ENCODE peak calls at places on chromosomes 7 and 10, in five cellular contexts. P is naive thymus-derived CD4-positive, alpha-beta T cell; M is right cardiac atrium; N is CD8-positive, alpha-beta T cell; G is RWPE1. J is an unnamed sample.

GRCh38 chr10:102119417-102120141 is 589 bp downstream of the LDB1 start:
- DNase-seq in P (no peak), M (peak), N (peak), G (peak), J (peak)

GRCh38 chr10:84665883-84666463 is 337.6 kb downstream of the CCSER2 start:
- DNase-seq in P (no peak), M (no peak), N (no peak), G (peak), J (no peak)

GRCh38 chr10:22737587-22737986 is 23.2 kb upstream of the PIP4K2A start:
- DNase-seq in P (no peak), M (peak), N (no peak), G (peak), J (no peak)

GRCh38 chr10:89921422-89921821 is 220.0 kb downstream of the KIF20B start:
- DNase-seq in P (no peak), M (no peak), N (no peak), G (peak), J (no peak)

GRCh38 chr7:1853619-1854520 is 183.8 kb downstream of the ELFN1 start:
- DNase-seq in P (no peak), M (peak), N (no peak), G (no peak), J (no peak)

GRCh38 chr7:116236020-116236630 is 25.8 kb downstream of the TES start:
- DNase-seq in P (peak), M (peak), N (peak), G (peak), J (no peak)

GRCh38 chr7:36100293-36100692 is 52.8 kb upstream of the EEPD1 start:
- DNase-seq in P (no peak), M (no peak), N (no peak), G (no peak), J (no peak)

GRCh38 chr7:137539111-137539715 is 195.7 kb upstream of the PTN start:
- DNase-seq in P (no peak), M (no peak), N (no peak), G (no peak), J (peak)

DNA sequence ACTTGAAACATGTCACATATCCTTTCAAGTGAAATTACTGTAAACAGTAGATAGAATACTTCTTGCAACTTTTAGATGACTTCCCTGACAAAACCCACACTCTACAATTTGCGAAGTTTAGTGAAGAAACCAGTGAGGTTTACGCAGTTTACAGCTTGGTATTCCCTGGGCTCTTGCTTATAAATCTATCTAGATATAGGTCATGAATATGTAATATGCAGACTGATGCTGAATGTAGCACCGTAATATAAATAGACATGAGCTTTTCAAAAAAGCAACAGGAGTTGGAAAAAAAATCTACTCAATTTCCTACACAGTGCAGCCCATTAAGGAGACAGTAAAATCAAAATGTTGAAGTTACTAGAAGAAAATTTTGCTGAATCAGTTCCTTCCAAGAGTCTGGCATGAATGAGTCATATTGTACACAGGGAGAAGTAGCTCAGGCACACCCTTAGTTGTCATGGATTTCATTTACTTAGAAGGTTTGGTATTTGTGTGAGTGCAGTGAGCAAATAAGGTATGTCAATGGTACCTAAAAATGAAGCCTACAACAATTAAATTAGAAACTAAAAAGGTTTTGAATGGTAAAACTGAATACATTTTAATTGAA is 67.7 kb upstream of the NEUROD6 start:
- DNase-seq in P (no peak), M (no peak), N (no peak), G (peak), J (no peak)
- H3K27ac ChIP-seq in P (no peak), M (no peak), N (no peak), G (no peak), J (no peak)

DNA sequence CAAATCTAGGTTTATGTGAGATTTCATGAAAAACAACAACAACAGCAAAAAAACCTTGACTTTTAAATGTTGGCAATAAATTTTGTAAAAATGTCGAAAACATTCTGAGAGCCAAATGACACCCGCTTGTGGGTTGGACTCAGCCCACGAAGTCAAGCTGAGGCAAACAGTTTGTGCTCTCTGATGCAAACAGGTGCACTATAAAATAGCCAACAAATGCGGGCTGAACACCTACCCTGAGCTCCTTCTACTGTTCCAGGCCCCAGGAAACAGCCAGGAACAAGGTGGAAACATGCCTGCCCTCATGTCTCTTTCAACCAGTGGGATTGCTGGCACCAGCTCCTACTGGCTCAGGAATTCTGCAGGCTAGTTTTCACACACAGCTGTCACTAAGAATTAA is 105.0 kb upstream of the ZNF716 start:
- DNase-seq in P (no peak), M (no peak), N (no peak), G (no peak), J (no peak)
- H3K27ac ChIP-seq in P (no peak), M (peak), N (no peak), G (no peak), J (no peak)

DNA sequence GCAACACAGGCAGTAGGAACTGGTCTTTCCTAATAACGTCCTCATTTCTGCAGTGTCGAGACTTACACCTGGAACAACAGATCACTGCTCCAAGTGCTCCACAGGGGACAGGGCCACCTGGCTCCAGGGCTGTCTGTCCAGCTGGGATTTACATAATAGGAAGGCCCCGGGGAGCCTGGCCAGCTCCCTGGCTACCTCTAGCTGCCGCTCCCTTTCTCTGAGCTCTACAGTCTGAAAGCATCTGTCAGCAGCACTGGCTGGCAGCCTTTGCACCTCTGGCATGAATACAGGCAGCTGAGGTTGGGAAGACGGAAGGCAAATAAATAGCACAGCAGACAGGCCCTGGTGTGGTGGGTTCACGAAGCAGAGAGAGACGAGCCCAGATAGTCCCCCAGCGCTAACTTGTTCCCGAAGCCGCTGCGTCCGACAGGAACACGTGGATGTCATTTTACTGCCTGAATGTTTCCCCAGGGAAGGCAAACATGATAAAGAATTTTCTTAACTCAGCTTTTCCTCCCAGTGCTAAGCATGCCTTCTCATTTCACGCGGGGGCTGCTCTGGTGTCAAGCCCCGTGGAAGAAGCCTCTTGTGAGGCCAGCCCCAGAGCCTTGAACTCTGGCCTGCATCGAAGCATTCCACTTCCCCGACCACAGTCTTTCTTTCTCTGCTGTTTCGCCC is 105.4 kb downstream of the ITIH5 start:
- DNase-seq in P (no peak), M (peak), N (no peak), G (no peak), J (no peak)
- H3K27ac ChIP-seq in P (no peak), M (peak), N (no peak), G (no peak), J (peak)

GRCh38 chr10:122308487-122309141 is 37.5 kb downstream of the BTBD16 start:
- DNase-seq in P (no peak), M (no peak), N (no peak), G (no peak), J (no peak)
- H3K27ac ChIP-seq in P (no peak), M (peak), N (no peak), G (peak), J (peak)

DNA sequence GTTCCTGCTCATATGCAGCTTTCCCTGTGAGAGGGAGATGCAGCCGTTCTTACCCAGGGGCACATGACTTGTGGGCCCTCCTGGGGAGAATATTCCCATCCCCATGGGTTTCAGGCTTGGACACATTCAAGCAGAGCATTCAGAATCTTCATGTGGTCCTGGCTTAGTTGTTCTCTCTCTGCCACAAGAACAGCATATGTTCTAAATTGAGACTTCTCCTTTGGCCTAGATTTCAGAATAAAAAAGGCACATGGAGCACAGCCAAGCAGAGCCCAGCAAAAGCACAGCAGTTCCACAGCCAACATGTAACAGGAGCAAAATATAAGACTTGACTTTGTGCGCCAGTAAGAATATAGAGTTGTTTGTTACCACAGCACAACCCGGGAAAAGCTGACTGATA is 306.4 kb upstream of the MYO3A start:
- DNase-seq in P (no peak), M (no peak), N (no peak), G (no peak), J (no peak)
- H3K27ac ChIP-seq in P (no peak), M (no peak), N (no peak), G (no peak), J (no peak)

GRCh38 chr10:63722537-63722936 is 201.3 kb downstream of the REEP3 start:
- DNase-seq in P (no peak), M (peak), N (no peak), G (no peak), J (no peak)
- H3K27ac ChIP-seq in P (no peak), M (peak), N (no peak), G (no peak), J (no peak)

DNA sequence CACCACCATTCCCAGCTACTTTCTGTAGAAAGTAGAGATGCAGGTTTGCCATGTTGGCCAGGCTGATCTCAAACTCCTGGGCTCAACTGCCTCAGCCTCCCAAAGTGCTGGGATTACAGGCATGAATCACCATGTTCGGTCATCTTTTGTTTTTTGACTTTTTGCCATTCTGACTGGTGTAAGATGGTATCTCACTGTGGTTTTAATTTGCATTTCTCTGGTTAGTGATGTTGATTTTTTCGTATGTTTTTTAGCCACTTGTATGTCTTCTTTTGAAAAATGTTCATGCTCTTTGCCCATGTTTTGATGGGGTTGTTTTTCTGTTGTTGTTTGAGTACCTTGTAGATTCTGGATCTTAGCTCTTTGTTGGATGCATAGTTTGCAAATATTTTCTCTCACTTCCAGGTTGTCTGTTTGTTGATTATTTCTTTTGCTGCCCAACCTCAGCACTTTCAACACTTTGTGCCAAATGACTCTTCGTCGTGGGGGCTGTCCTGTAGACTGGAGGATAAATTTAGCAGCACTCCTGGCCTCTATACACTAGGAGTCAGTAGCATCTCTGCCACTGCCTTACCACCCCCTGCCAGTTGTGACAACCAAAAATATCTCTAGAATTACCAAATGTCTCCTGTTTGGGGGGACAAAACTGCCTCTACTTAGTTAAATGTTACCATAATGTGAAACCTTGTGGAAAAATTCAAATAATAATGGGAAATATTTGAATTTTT is 6.5 kb upstream of the CPED1 start:
- DNase-seq in P (no peak), M (no peak), N (no peak), G (no peak), J (no peak)
- H3K27ac ChIP-seq in P (no peak), M (no peak), N (no peak), G (no peak), J (no peak)

GRCh38 chr10:93425861-93426260 is 56.3 kb downstream of the MYOF start:
- DNase-seq in P (no peak), M (no peak), N (no peak), G (no peak), J (no peak)

GRCh38 chr10:93417886-93418285 is 64.2 kb downstream of the MYOF start:
- DNase-seq in P (no peak), M (no peak), N (no peak), G (no peak), J (no peak)

GRCh38 chr10:93420091-93420490 is 62.0 kb downstream of the MYOF start:
- DNase-seq in P (no peak), M (no peak), N (no peak), G (no peak), J (no peak)

GRCh38 chr10:93421426-93421825 is 60.7 kb downstream of the MYOF start:
- DNase-seq in P (no peak), M (no peak), N (no peak), G (no peak), J (no peak)

DNA sequence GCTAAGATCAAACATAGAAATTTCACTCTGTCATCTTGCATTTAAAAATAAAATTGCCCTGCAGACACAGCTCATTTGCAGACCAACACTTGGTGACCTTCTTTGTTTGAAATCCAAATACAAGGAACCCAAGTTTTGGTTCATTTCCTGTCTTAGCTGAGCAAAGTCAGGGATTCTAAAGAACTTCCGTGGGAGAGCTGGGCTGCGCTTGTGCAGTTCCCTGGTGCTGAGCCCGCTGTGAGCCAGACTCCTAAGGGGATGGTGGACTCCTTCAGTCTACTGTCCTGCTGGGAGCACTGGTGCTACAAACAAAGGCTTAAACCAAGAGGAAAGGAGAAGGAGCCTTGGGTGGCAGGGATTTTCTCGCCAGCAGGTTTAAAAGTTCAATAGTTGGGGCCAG is 60.0 kb downstream of the MYOF start:
- DNase-seq in P (no peak), M (no peak), N (no peak), G (no peak), J (no peak)
- H3K27ac ChIP-seq in P (no peak), M (no peak), N (no peak), G (peak), J (no peak)

DNA sequence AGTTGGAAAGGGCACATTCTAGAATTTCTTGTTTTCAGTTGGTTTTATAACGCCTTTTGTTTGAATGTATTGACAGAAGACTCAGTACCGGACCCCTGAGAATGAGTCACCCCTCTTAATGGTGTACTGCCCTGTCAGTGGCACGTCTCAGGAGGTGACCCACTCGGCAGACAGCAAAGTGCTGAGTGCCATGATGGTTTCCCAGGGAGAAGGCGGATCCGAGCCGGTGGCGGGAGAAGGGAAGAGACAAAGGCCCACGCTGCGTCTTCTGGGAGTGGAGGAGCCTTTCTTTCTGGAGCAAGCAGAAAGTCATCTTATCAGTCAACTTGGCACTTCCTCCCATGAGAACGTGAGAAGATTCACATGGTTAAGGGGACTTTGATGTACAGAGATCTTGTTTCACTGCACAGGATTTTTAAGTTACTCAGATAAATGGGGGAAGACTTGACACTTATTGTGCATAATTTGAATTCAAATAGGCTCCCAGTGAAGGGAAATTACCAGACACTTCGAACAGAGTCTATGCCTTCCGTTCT is 14.6 kb upstream of the PPP2R2D start:
- DNase-seq in P (no peak), M (no peak), N (no peak), G (no peak), J (no peak)
- H3K27ac ChIP-seq in P (no peak), M (no peak), N (no peak), G (no peak), J (no peak)

GRCh38 chr10:24382596-24382978 is 173.6 kb downstream of the KIAA1217 start:
- DNase-seq in P (no peak), M (no peak), N (no peak), G (no peak), J (no peak)

GRCh38 chr10:24382045-24382444 is 173.1 kb downstream of the KIAA1217 start:
- DNase-seq in P (no peak), M (no peak), N (no peak), G (no peak), J (no peak)

GRCh38 chr10:24381235-24382010 is 172.5 kb downstream of the KIAA1217 start:
- DNase-seq in P (no peak), M (no peak), N (no peak), G (no peak), J (no peak)

GRCh38 chr10:24383681-24384106 is 174.8 kb downstream of the KIAA1217 start:
- DNase-seq in P (no peak), M (peak), N (no peak), G (peak), J (peak)

GRCh38 chr10:24382979-24383663 is 174.2 kb downstream of the KIAA1217 start:
- DNase-seq in P (no peak), M (peak), N (no peak), G (peak), J (no peak)
- H3K27ac ChIP-seq in P (no peak), M (peak), N (no peak), G (peak), J (peak)

J was measured in AG04450.